ENCODE peak calls at places on chromosomes 4 and X, in six cellular contexts. L, W, K, V, C and R are unnamed samples.

GRCh38 chr4:90951037-90951436 is 823.8 kb downstream of the CCSER1 start:
- DNase-seq in V (no peak), L (peak), C (no peak), W (no peak), K (no peak), R (no peak)

GRCh38 chr4:154779362-154779947 is 1.6 kb upstream of the RBM46 start:
- DNase-seq in C (no peak), K (no peak), V (no peak), W (peak), L (peak), R (no peak)

GRCh38 chrX:15511563-15511962 is 11.0 kb downstream of the BMX start:
- DNase-seq in V (no peak), C (no peak), W (no peak), K (no peak), L (no peak), R (no peak)

GRCh38 chrX:91039777-91040176 is 394.9 kb upstream of the PABPC5 start:
- DNase-seq in K (no peak), L (no peak), C (no peak), V (no peak), W (no peak), R (no peak)

GRCh38 chrX:24767557-24767956 is 73.8 kb downstream of the POLA1 start:
- DNase-seq in K (no peak), L (peak), W (no peak), C (no peak), V (no peak), R (no peak)

GRCh38 chr4:149831656-149832208 is 16.1 kb upstream of the IQCM start:
- DNase-seq in V (no peak), W (no peak), K (no peak), L (no peak), C (no peak), R (no peak)

GRCh38 chr4:73679836-73680235 is 59.6 kb upstream of the RASSF6 start:
- DNase-seq in L (peak), W (no peak), C (no peak), V (no peak), K (no peak), R (no peak)

GRCh38 chr4:166324321-166324720 is 451.3 kb downstream of the TLL1 start:
- DNase-seq in L (no peak), W (peak), K (no peak), C (no peak), V (no peak), R (no peak)

GRCh38 chr4:22987861-22988260 is 295.1 kb downstream of the GBA3 start:
- DNase-seq in L (peak), W (no peak), V (no peak), C (no peak), K (no peak), R (no peak)

GRCh38 chr4:76197971-76198410 is 15.6 kb downstream of the SCARB2 start:
- DNase-seq in W (peak), K (no peak), V (peak), L (peak), C (no peak), R (peak)

GRCh38 chrX:12245650-12246645 is 107.7 kb downstream of the FRMPD4 start:
- DNase-seq in V (no peak), W (no peak), L (peak), C (no peak), K (no peak), R (no peak)

GRCh38 chr4:8508731-8509130 is 68.2 kb downstream of the TRMT44 start:
- DNase-seq in W (no peak), L (no peak), C (no peak), V (no peak), K (no peak), R (no peak)

GRCh38 chrX:97639526-97639925 is 755.8 kb downstream of the RPA4 start:
- DNase-seq in V (no peak), W (peak), C (no peak), K (no peak), L (no peak), R (no peak)

GRCh38 chrX:28997716-28998115 is 410.5 kb downstream of the IL1RAPL1 start:
- DNase-seq in K (no peak), W (no peak), L (peak), C (no peak), V (no peak), R (no peak)

GRCh38 chr4:98950925-98951324 is 22.0 kb upstream of the EIF4E start:
- DNase-seq in C (no peak), V (no peak), W (no peak), L (no peak), K (no peak), R (no peak)

GRCh38 chrX:103254171-103254824 is 657 bp downstream of the TCEAL8 start:
- DNase-seq in W (peak), L (peak), K (no peak), C (peak), V (peak), R (no peak)

GRCh38 chrX:123854329-123854728 is 5.5 kb upstream of the XIAP start:
- DNase-seq in W (no peak), L (peak), K (no peak), C (no peak), V (no peak), R (no peak)

GRCh38 chrX:28582494-28582893 is 4.8 kb upstream of the IL1RAPL1 start:
- DNase-seq in W (no peak), L (peak), V (no peak), K (no peak), C (no peak), R (no peak)

GRCh38 chr4:13580018-13580417 is 35.7 kb upstream of the NKX3-2 start:
- DNase-seq in K (no peak), L (no peak), V (no peak), C (no peak), W (no peak), R (no peak)

GRCh38 chr4:24598025-24598424 is 13.7 kb upstream of the DHX15 start:
- DNase-seq in V (peak), W (no peak), L (peak), K (no peak), C (no peak), R (no peak)

GRCh38 chr4:8179074-8179473 is 20.0 kb upstream of the SH3TC1 start:
- DNase-seq in V (no peak), L (no peak), C (no peak), W (no peak), K (no peak), R (no peak)

GRCh38 chr4:157674699-157675098 is 454.2 kb downstream of the GRIA2 start:
- DNase-seq in V (no peak), L (no peak), K (no peak), W (no peak), C (no peak), R (no peak)

GRCh38 chrX:119234931-119235555 is 1.0 kb upstream of the PGRMC1 start:
- DNase-seq in V (no peak), K (no peak), C (no peak), L (no peak), W (no peak), R (no peak)

GRCh38 chrX:952816-953215 is 259.6 kb downstream of the CRLF2 start:
- DNase-seq in C (no peak), V (no peak), W (no peak), L (no peak), K (no peak), R (no peak)

GRCh38 chr4:7392438-7393374 is 42.0 kb downstream of the PSAPL1 start:
- DNase-seq in W (no peak), V (no peak), K (no peak), C (no peak), L (peak), R (no peak)

GRCh38 chr4:99028187-99028586 is 32.7 kb downstream of the METAP1 start:
- DNase-seq in C (no peak), V (no peak), L (peak), K (no peak), W (no peak), R (no peak)